ENCODE peak calls at places on chromosome 9, in seven cellular contexts. C is B cell, J is heart left ventricle, V is heart right ventricle, G is AG09319, M is right atrium auricular region, L is HFFc6. X is an unnamed sample.

GRCh38 chr9:115717711-115718173 is 435.8 kb upstream of the PAPPA start:
- DNase-seq in C (no peak), J (no peak), V (no peak), G (no peak), M (no peak), L (peak), X (no peak)

GRCh38 chr9:91572044-91572443 is 148.4 kb upstream of the NFIL3 start:
- DNase-seq in C (no peak), J (no peak), V (no peak), G (no peak), M (no peak), L (no peak), X (no peak)

GRCh38 chr9:127505396-127506116 is 54.2 kb downstream of the LRSAM1 start:
- DNase-seq in C (no peak), J (peak), V (no peak), G (no peak), M (no peak), L (peak), X (no peak)

GRCh38 chr9:34398875-34399274 is 22.2 kb upstream of the MYORG start:
- DNase-seq in C (no peak), J (no peak), V (no peak), G (no peak), M (no peak), L (no peak), X (no peak)

GRCh38 chr9:121275781-121276658 is 8.1 kb downstream of the GSN start:
- DNase-seq in C (no peak), J (no peak), V (no peak), G (no peak), M (no peak), L (no peak), X (no peak)

GRCh38 chr9:21711504-21711903 is 90.9 kb upstream of the MTAP start:
- DNase-seq in C (no peak), J (no peak), V (no peak), G (peak), M (no peak), L (peak), X (no peak)

GRCh38 chr9:137795156-137795666 is 82.4 kb upstream of the CACNA1B start:
- DNase-seq in C (no peak), J (no peak), V (no peak), G (no peak), M (no peak), L (no peak), X (no peak)

GRCh38 chr9:109098221-109098959 is 21.4 kb downstream of the TMEM245 start:
- DNase-seq in C (no peak), J (no peak), V (no peak), G (peak), M (no peak), L (peak), X (no peak)

GRCh38 chr9:15606667-15607472 is 54.0 kb downstream of the CCDC171 start:
- DNase-seq in C (no peak), J (no peak), V (no peak), G (no peak), M (no peak), L (peak), X (peak)

GRCh38 chr9:115781361-115781760 is 372.2 kb upstream of the PAPPA start:
- DNase-seq in C (no peak), J (no peak), V (no peak), G (no peak), M (no peak), L (no peak), X (no peak)

GRCh38 chr9:128231638-128232568 is 28.7 kb downstream of the DNM1 start:
- DNase-seq in C (no peak), J (no peak), V (no peak), G (no peak), M (peak), L (no peak), X (no peak)

GRCh38 chr9:35112257-35113020 is 3.2 kb downstream of the ATOSB start:
- DNase-seq in C (no peak), J (peak), V (no peak), G (peak), M (peak), L (peak), X (no peak)

GRCh38 chr9:137429974-137430722 is 7.0 kb downstream of the NOXA1 start:
- DNase-seq in C (no peak), J (peak), V (peak), G (no peak), M (no peak), L (no peak), X (no peak)

GRCh38 chr9:21505425-21506179 is 23.5 kb upstream of the IFNE start:
- DNase-seq in C (no peak), J (no peak), V (no peak), G (no peak), M (no peak), L (peak), X (no peak)

DNA sequence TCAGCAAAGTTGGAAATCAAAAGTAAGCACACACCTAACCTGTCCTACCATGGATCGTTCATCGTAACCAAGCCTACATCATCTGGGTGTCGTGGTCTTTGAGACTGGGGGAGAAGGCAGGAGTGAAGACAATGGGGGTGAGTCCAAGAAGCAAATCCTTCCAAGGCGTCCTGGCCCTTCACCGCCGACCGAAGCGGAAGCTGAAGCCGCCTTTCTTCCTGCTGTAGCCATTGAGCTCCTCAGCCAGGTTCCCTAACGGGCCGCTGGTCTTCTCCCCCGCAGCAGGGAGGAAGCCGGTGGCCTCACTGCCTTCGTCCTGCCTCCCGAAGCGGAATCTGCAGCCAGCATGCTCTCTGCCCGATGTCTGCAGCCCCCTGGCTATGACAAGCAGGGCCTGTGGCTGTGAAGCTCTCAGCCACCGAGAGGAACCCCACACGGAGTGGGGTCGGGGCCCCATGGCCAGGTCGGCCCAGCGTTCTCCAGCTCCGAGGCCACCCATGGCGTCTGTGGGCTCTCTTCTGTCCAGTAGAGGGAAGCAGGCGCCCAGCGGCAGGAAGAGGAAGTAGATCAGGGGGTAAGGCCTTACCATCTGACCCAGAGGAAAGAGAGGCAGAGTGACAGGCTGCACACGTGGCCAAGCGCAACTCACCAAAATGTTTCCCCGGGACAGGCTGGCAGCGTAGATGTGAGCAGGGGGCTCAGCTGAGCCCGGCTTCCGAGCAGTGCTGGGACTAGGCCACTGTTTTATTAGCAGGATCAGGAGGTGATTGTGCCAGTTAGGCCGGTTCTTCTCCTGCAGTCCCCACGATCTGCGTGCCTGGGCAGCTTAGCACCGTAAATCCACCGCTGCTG is 3.1 kb downstream of the QRFP start:
- DNase-seq in C (peak), J (peak), V (peak), G (no peak), M (no peak), L (no peak), X (no peak)
- TF ChIP-seq CTCF in C (no peak), J (no peak), V (peak), G (no peak), M (peak), L (no peak), X (no peak)

GRCh38 chr9:88074931-88075330 is 63.3 kb downstream of the SPATA31C2 start:
- DNase-seq in C (no peak), J (no peak), V (no peak), G (no peak), M (no peak), L (no peak), X (no peak)

GRCh38 chr9:88072831-88073365 is 65.4 kb downstream of the SPATA31C2 start:
- DNase-seq in C (no peak), J (no peak), V (no peak), G (no peak), M (no peak), L (peak), X (no peak)

GRCh38 chr9:88077071-88077617 is 61.1 kb downstream of the SPATA31C2 start:
- DNase-seq in C (no peak), J (no peak), V (no peak), G (no peak), M (no peak), L (no peak), X (no peak)

GRCh38 chr9:88076286-88077070 is 61.8 kb downstream of the SPATA31C2 start:
- DNase-seq in C (no peak), J (peak), V (peak), G (no peak), M (peak), L (peak), X (no peak)

GRCh38 chr9:88075966-88076285 is 62.3 kb downstream of the SPATA31C2 start:
- DNase-seq in C (no peak), J (no peak), V (no peak), G (no peak), M (no peak), L (no peak), X (no peak)
- TF ChIP-seq CTCF in C (no peak), J (no peak), V (no peak), G (no peak), M (no peak), L (no peak), X (no peak)

GRCh38 chr9:117074782-117075510 is 339.9 kb downstream of the ASTN2 start:
- DNase-seq in C (no peak), J (no peak), V (no peak), G (no peak), M (no peak), L (no peak), X (no peak)

GRCh38 chr9:117074337-117074662 is 340.6 kb downstream of the ASTN2 start:
- DNase-seq in C (no peak), J (no peak), V (no peak), G (no peak), M (no peak), L (no peak), X (no peak)

GRCh38 chr9:117075636-117076035 is 339.2 kb downstream of the ASTN2 start:
- DNase-seq in C (no peak), J (no peak), V (no peak), G (no peak), M (no peak), L (no peak), X (no peak)

GRCh38 chr9:117073539-117074336 is 341.1 kb downstream of the ASTN2 start:
- DNase-seq in C (no peak), J (no peak), V (no peak), G (no peak), M (no peak), L (no peak), X (peak)

DNA sequence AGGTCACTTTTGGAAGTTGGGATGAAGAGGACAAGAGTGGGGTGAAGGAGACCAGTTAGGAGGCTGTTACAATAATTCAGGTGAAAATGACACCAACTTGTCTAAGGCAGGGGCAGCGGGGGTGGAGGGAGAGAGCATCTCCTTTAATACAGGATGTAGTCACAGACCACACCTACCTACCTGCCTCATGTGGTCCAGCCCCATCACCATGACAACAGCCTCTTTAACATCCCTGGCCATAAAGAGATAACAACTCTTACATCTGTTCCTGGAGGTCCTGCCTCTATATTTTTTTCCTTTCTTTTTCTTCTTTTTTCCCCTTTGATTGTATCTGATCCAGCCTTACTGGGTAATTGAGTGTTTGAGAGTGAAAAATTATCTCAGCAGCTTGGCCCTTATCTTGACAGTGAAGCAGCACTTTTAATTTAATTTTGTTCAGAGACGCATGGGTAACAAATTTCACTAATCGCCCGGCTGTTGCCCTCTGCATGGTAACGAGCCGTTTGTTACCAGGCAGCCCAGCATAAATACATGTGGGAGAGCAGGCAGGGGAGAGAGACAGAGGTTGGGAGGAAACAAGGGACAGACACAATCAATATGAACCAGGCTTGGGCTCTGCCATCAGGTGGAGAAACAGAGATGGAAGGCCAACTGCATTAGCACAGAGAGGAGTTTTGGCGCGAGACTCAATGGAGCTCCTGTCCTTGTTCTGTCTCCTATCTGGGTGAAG is 338.1 kb downstream of the ASTN2 start:
- DNase-seq in C (no peak), J (no peak), V (no peak), G (no peak), M (no peak), L (no peak), X (no peak)
- TF ChIP-seq CTCF in C (no peak), J (no peak), V (no peak), G (no peak), M (no peak), L (no peak), X (no peak)

DNA sequence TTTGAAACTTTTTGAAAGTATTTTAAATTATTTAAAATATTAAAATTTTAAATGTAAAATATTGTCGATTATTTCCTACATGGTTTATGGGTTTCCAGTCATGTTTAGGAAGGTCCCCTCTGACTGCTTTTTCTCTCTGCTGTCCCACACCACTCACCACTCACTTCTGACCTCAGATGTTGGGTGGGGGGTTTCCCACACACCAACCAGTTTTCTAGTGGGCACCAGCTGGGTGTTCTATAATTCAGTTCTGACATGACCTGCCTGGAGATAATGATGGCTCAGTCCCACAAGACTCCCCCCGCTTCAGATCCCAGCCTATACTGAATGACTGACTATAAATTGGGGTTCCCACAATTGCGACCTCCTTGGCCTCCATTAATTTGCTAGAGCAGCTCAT is 310.4 kb downstream of the GADD45G start:
- DNase-seq in C (no peak), J (no peak), V (no peak), G (no peak), M (peak), L (no peak), X (no peak)
- TF ChIP-seq CTCF in C (no peak), J (no peak), V (no peak), G (no peak), M (no peak), L (no peak), X (no peak)

DNA sequence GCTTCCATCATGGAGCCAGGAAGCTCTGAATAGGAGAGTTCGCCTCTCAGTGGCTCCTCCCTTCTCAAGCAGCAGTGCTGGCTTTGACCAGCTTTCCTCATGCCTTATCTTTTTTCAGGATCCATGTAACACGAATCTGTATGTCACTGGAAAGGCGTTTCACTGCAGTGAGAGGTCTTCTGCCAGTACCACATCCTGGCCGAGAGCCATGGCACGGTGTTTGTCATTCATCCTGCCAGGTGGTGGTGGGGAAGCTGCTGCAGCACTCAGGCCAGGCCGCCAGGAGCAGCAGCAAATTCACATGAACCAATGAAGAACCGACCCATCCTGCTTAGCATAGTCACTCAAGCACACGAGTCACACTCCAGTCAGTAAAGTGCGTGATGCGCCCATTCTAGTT is 179.0 kb downstream of the FANCC start:
- DNase-seq in C (no peak), J (no peak), V (no peak), G (no peak), M (no peak), L (no peak), X (no peak)
- TF ChIP-seq CTCF in C (no peak), J (no peak), V (no peak), G (no peak), M (no peak), L (no peak), X (no peak)

DNA sequence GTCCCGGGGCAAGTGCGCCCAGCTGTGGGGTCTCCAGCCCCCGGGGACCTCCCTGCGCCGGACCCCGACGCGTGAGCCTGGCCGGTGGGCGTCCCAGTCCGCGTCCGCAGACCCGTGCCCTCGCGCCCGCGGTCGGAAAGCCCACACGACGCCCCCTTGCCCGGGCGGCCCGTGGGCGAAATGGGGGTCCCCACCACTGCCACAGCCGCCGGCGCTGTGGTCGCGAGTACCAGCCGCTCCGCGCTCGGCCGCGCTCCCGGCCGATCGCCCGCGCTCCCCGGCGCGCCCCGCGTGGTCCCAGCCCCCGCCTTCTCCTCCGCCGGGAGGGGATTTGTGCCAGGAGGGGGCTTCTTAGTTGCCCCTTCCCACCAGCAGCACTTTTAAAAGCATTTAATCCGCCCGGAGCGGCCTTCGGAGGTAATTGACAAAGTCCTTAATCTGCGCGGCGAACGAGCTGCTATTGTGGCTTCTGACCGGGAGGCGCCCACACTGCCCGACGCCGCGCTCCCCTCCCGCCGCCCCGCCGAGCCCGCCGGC is 426 bp upstream of the FIBCD1 start:
- DNase-seq in C (no peak), J (no peak), V (no peak), G (no peak), M (no peak), L (no peak), X (no peak)
- TF ChIP-seq CTCF in C (peak), J (no peak), V (peak), G (no peak), M (no peak), L (peak), X (no peak)

GRCh38 chr9:26262431-26262830 is 584.2 kb upstream of the TUSC1 start:
- DNase-seq in C (no peak), J (no peak), V (no peak), G (no peak), M (no peak), L (no peak), X (no peak)
- TF ChIP-seq CTCF in C (no peak), J (no peak), V (no peak), G (no peak), M (no peak), L (no peak), X (no peak)

GRCh38 chr9:33048054-33048465 is 23.0 kb downstream of the DNAJA1 start:
- DNase-seq in C (no peak), J (no peak), V (no peak), G (no peak), M (no peak), L (no peak), X (no peak)

GRCh38 chr9:33044162-33044673 is 19.1 kb downstream of the DNAJA1 start:
- DNase-seq in C (peak), J (peak), V (peak), G (peak), M (peak), L (peak), X (peak)

GRCh38 chr9:33041459-33042188 is 16.6 kb downstream of the DNAJA1 start:
- DNase-seq in C (no peak), J (no peak), V (no peak), G (no peak), M (no peak), L (no peak), X (no peak)

GRCh38 chr9:33042528-33042927 is 17.5 kb downstream of the DNAJA1 start:
- DNase-seq in C (no peak), J (no peak), V (no peak), G (no peak), M (no peak), L (no peak), X (no peak)

GRCh38 chr9:33044677-33045282 is 19.7 kb downstream of the DNAJA1 start:
- DNase-seq in C (no peak), J (no peak), V (no peak), G (no peak), M (no peak), L (no peak), X (no peak)
- TF ChIP-seq CTCF in C (no peak), J (no peak), V (peak), G (peak), M (peak), L (peak), X (peak)